ENCODE peak calls at places on chromosomes 13 and 19, in seven cellular contexts. B is NCI-H1930; Q is CD8-positive, alpha-beta T cell; Z is fibroblast of pulmonary artery; O is hippocampal formation; F is hypothalamus; Y is stimulated activated CD4-positive, alpha-beta T cell treated with anti-CD3 and anti-CD28 coated beads, Interleukin-1b, Interleukin-23, amount 100 ng/mL, for 1 hour. K is an unnamed sample.

GRCh38 chr19:18776288-18776594 is 14.9 kb downstream of the COMP start:
- DNase-seq in B (no peak), Q (no peak), Z (peak; percentile 25), O (no peak), F (no peak), Y (no peak), K (no peak)

GRCh38 chr13:98263841-98264240 is 86.8 kb upstream of the RNF113B start:
- DNase-seq in B (no peak), Q (no peak), Z (no peak), O (no peak), F (no peak), Y (no peak), K (no peak)

GRCh38 chr13:67119481-67119883 is 110.7 kb downstream of the PCDH9 start:
- DNase-seq in B (no peak), Q (no peak), Z (peak; percentile 93), O (no peak), F (no peak), Y (no peak), K (no peak)

GRCh38 chr19:17424743-17425365 is 5.0 kb downstream of the MVB12A start:
- DNase-seq in B (peak; percentile 64), Q (peak; percentile 35), Z (peak; percentile 53), O (no peak), F (no peak), Y (no peak), K (no peak)

GRCh38 chr19:11361037-11361770 is 6.0 kb downstream of the PLPPR2 start:
- DNase-seq in B (no peak), Q (no peak), Z (no peak), O (no peak), F (no peak), Y (no peak), K (no peak)

GRCh38 chr13:51818276-51818675 is 14.3 kb upstream of the DHRS12 start:
- DNase-seq in B (no peak), Q (no peak), Z (no peak), O (no peak), F (no peak), Y (no peak), K (no peak)

GRCh38 chr13:91398413-91399188 is at the start of gene GPC5:
- DNase-seq in B (peak; percentile 19), Q (peak; percentile 71), Z (peak; percentile 58), O (peak; percentile 83), F (no peak), Y (peak; percentile 75), K (peak; percentile 63)

GRCh38 chr13:37960427-37960826 is 90.9 kb upstream of the TRPC4 start:
- DNase-seq in B (no peak), Q (no peak), Z (peak; percentile 3), O (no peak), F (no peak), Y (no peak), K (no peak)

GRCh38 chr13:27367570-27367969 is 56.8 kb upstream of the GTF3A start:
- DNase-seq in B (no peak), Q (no peak), Z (no peak), O (no peak), F (no peak), Y (no peak), K (no peak)

GRCh38 chr13:33111414-33112110 is 95.3 kb downstream of the KL start:
- DNase-seq in B (no peak), Q (no peak), Z (peak; percentile 33), O (no peak), F (no peak), Y (no peak), K (no peak)

GRCh38 chr13:34469212-34469983 is 472.7 kb upstream of the NBEA start:
- DNase-seq in B (no peak), Q (no peak), Z (peak; percentile 46), O (no peak), F (no peak), Y (no peak), K (peak; percentile 49)

GRCh38 chr19:22619932-22620331 is 14.2 kb upstream of the ZNF492 start:
- DNase-seq in B (no peak), Q (no peak), Z (no peak), O (no peak), F (no peak), Y (no peak), K (no peak)

GRCh38 chr19:8308891-8309291 is 733 bp upstream of the CD320 start:
- DNase-seq in B (no peak), Q (no peak), Z (no peak), O (no peak), F (no peak), Y (no peak), K (no peak)

GRCh38 chr19:50315773-50316448 is 13.3 kb downstream of the KCNC3 start:
- DNase-seq in B (peak; percentile 73), Q (no peak), Z (no peak), O (no peak), F (no peak), Y (no peak), K (no peak)

GRCh38 chr19:50025794-50026549 is at the start of gene ZNF473:
- DNase-seq in B (peak; percentile 99), Q (peak; percentile 96), Z (peak; percentile 96), O (peak; percentile 96), F (peak; percentile 68), Y (peak; percentile 73), K (peak; percentile 97)

GRCh38 chr19:18304496-18305312 is 18.2 kb downstream of the LSM4 start:
- DNase-seq in B (no peak), Q (peak; percentile 89), Z (peak; percentile 78), O (peak; percentile 71), F (no peak), Y (peak; percentile 64), K (no peak)

GRCh38 chr13:113162783-113163685 is 4.6 kb downstream of the PROZ start:
- DNase-seq in B (no peak), Q (peak; percentile 54), Z (no peak), O (no peak), F (no peak), Y (no peak), K (peak; percentile 12)

GRCh38 chr19:3325451-3325850 is 40.9 kb upstream of the NFIC start:
- DNase-seq in B (no peak), Q (no peak), Z (no peak), O (no peak), F (no peak), Y (no peak), K (no peak)

GRCh38 chr13:107457686-107458085 is 757.6 kb downstream of the LIG4 start:
- DNase-seq in B (peak; percentile 24), Q (no peak), Z (no peak), O (no peak), F (no peak), Y (no peak), K (peak; percentile 39)

GRCh38 chr13:32048816-32049215 is 17.2 kb downstream of the FRY start:
- DNase-seq in B (no peak), Q (no peak), Z (no peak), O (no peak), F (no peak), Y (no peak), K (no peak)

GRCh38 chr19:5971714-5972354 is 6.1 kb downstream of the RANBP3 start:
- DNase-seq in B (no peak), Q (no peak), Z (no peak), O (no peak), F (no peak), Y (no peak), K (no peak)

GRCh38 chr13:75812751-75813181 is 176.6 kb downstream of the LMO7 start:
- DNase-seq in B (no peak), Q (no peak), Z (peak; percentile 57), O (no peak), F (no peak), Y (no peak), K (no peak)

GRCh38 chr13:45863716-45864590 is 12.4 kb upstream of the SIAH3 start:
- DNase-seq in B (no peak), Q (no peak), Z (no peak), O (peak; percentile 17), F (no peak), Y (no peak), K (no peak)

GRCh38 chr13:76894401-76895110 is 8.4 kb upstream of the KCTD12 start:
- DNase-seq in B (no peak), Q (no peak), Z (no peak), O (no peak), F (no peak), Y (no peak), K (no peak)

GRCh38 chr13:46146898-46147297 is 35.1 kb downstream of the LCP1 start:
- DNase-seq in B (peak; percentile 42), Q (no peak), Z (peak; percentile 19), O (peak; percentile 8), F (no peak), Y (no peak), K (no peak)

GRCh38 chr13:27933580-27934328 is 14.0 kb downstream of the PDX1 start:
- DNase-seq in B (no peak), Q (no peak), Z (no peak), O (no peak), F (no peak), Y (no peak), K (no peak)

GRCh38 chr19:4803736-4804695 is 12.5 kb downstream of the FEM1A start:
- DNase-seq in B (peak; percentile 9), Q (peak; percentile 72), Z (peak; percentile 44), O (peak; percentile 20), F (no peak), Y (peak; percentile 48), K (peak; percentile 72)

GRCh38 chr19:58401825-58402433 is 6.5 kb downstream of the RNF225 start:
- DNase-seq in B (no peak), Q (peak; percentile 30), Z (no peak), O (no peak), F (no peak), Y (no peak), K (no peak)

GRCh38 chr19:41161903-41162302 is 31.1 kb upstream of the CYP2S1 start:
- DNase-seq in B (no peak), Q (no peak), Z (no peak), O (no peak), F (no peak), Y (no peak), K (no peak)

GRCh38 chr13:24228852-24229458 is 68.4 kb downstream of the SPATA13 start:
- DNase-seq in B (no peak), Q (peak; percentile 34), Z (peak; percentile 85), O (no peak), F (no peak), Y (no peak), K (peak; percentile 37)